ENCODE peak calls at places on chromosomes 12 and 14, in five cellular contexts. Y is stimulated activated CD4-positive, alpha-beta T cell treated with anti-CD3 and anti-CD28 coated beads, Interleukin-4, amount 100 ng/mL, for 48 hours; G is GM12892; E is fibroblast of lung; L is ureter. U is an unnamed sample.

GRCh38 chr12:101204598-101205304 is 5.3 kb downstream of the SLC5A8 start:
- DNase-seq in L (no peak), Y (no peak), E (no peak), G (no peak), U (no peak)

GRCh38 chr14:75934998-75935628 is 46.7 kb downstream of the TGFB3 start:
- DNase-seq in G (no peak), Y (no peak), L (no peak), E (no peak), U (no peak)

GRCh38 chr14:85987292-85987691 is 457.3 kb downstream of the FLRT2 start:
- DNase-seq in G (no peak), Y (no peak), E (no peak), L (no peak), U (no peak)

GRCh38 chr12:18267427-18267826 is 6.1 kb downstream of the PIK3C2G start:
- DNase-seq in Y (no peak), L (no peak), E (peak), G (no peak), U (no peak)

GRCh38 chr12:75361408-75361807 is 26.9 kb downstream of the GLIPR1L1 start:
- DNase-seq in E (no peak), G (no peak), L (no peak), Y (no peak), U (no peak)

GRCh38 chr12:125453751-125454150 is 388.5 kb downstream of the AACS start:
- DNase-seq in Y (no peak), E (no peak), L (no peak), G (no peak), U (no peak)

GRCh38 chr12:30111719-30112118 is 328.0 kb upstream of the TMTC1 start:
- DNase-seq in L (no peak), E (no peak), G (no peak), Y (no peak), U (no peak)

GRCh38 chr12:131060011-131060703 is 106.5 kb downstream of the ADGRD1 start:
- DNase-seq in L (peak), Y (no peak), G (no peak), E (no peak), U (no peak)

GRCh38 chr12:46524778-46525177 is 152.2 kb upstream of the SLC38A2 start:
- DNase-seq in Y (no peak), E (peak), G (no peak), L (no peak), U (peak)

GRCh38 chr12:122845041-122845864 is 10.0 kb downstream of the HIP1R start:
- DNase-seq in E (no peak), G (no peak), Y (no peak), L (no peak), U (no peak)

GRCh38 chr14:104266643-104267575 is 128.5 kb downstream of the KIF26A start:
- DNase-seq in Y (no peak), G (no peak), L (peak), E (no peak), U (no peak)

GRCh38 chr12:106493531-106493930 is 89.3 kb upstream of the RFX4 start:
- DNase-seq in Y (no peak), E (no peak), G (no peak), L (no peak), U (no peak)

GRCh38 chr12:81598205-81598604 is 160.9 kb downstream of the PPFIA2 start:
- DNase-seq in Y (no peak), G (no peak), E (peak), L (no peak), U (no peak)

GRCh38 chr12:114403044-114403689 is 2.8 kb downstream of the TBX5 start:
- DNase-seq in L (no peak), Y (no peak), G (no peak), E (no peak), U (peak)

GRCh38 chr14:24710403-24711063 is 76.5 kb upstream of the GZMB start:
- DNase-seq in E (peak), G (no peak), Y (no peak), L (peak), U (peak)

GRCh38 chr14:32397871-32398640 is 69.0 kb downstream of the AKAP6 start:
- DNase-seq in Y (no peak), E (peak), G (no peak), L (no peak), U (peak)

GRCh38 chr14:28754209-28754985 is 12.2 kb upstream of the FOXG1 start:
- DNase-seq in E (peak), G (no peak), Y (no peak), L (no peak), U (peak)

GRCh38 chr12:15278816-15279658 is 43.3 kb upstream of the PTPRO start:
- DNase-seq in E (peak), G (no peak), L (peak), Y (no peak), U (peak)

GRCh38 chr12:4027412-4027811 is 154.2 kb upstream of the PARP11 start:
- DNase-seq in G (no peak), E (no peak), Y (peak), L (no peak), U (no peak)

GRCh38 chr14:69214376-69214775 is 23.1 kb downstream of the EXD2 start:
- DNase-seq in L (no peak), G (no peak), Y (no peak), E (peak), U (no peak)

GRCh38 chr12:20063116-20063515 is 305.2 kb upstream of the PDE3A start:
- DNase-seq in G (no peak), Y (no peak), L (no peak), E (peak), U (no peak)

GRCh38 chr14:104252256-104253215 is 114.1 kb downstream of the KIF26A start:
- DNase-seq in L (no peak), Y (no peak), E (no peak), G (no peak), U (no peak)

GRCh38 chr14:78851189-78851588 is 681.0 kb downstream of the NRXN3 start:
- DNase-seq in L (no peak), G (no peak), Y (no peak), E (no peak), U (no peak)

GRCh38 chr12:123942277-123942653 is 30.4 kb downstream of the CCDC92 start:
- DNase-seq in Y (no peak), G (no peak), L (no peak), E (peak), U (peak)

GRCh38 chr12:59578239-59578638 is 17.6 kb upstream of the SLC16A7 start:
- DNase-seq in Y (no peak), G (no peak), E (no peak), L (no peak), U (no peak)

GRCh38 chr14:73729556-73730265 is 15.5 kb upstream of the PNMA1 start:
- DNase-seq in E (no peak), L (no peak), G (no peak), Y (no peak), U (no peak)

GRCh38 chr12:122867701-122868461 is 28.0 kb downstream of the VPS37B start:
- DNase-seq in E (no peak), G (peak), Y (no peak), L (no peak), U (no peak)

GRCh38 chr14:20998674-20999366 is at the start of gene SLC39A2:
- DNase-seq in G (no peak), L (peak), Y (no peak), E (peak), U (peak)

GRCh38 chr12:27843714-27844245 is 63.7 kb upstream of the MANSC4 start:
- DNase-seq in L (no peak), Y (no peak), G (no peak), E (peak), U (no peak)

U was measured in HFFc6.